ENCODE peak calls at places on chromosomes 5 and 9, in nine cellular contexts. One of them, this sample, is unnamed.

GRCh38 chr9:128862401-128862851 is 19.3 kb downstream of the KYAT1 start:
- DNase-seq in progenitor cell of endocrine pancreas: no peak
- DNase-seq in suprapubic skin: no peak
- DNase-seq in uterus: no peak
- DNase-seq in esophagus muscularis mucosa: no peak
- DNase-seq in fibroblast of mammary gland: no peak
- DNase-seq in fibroblast of lung: no peak
- DNase-seq in tibial nerve: no peak
- DNase-seq in endothelial cell: no peak
- DNase-seq in this sample: no peak

GRCh38 chr5:139104577-139105271 is 93.4 kb downstream of the SIL1 start:
- DNase-seq in progenitor cell of endocrine pancreas: no peak
- DNase-seq in suprapubic skin: no peak
- DNase-seq in uterus: peak; percentile 84
- DNase-seq in esophagus muscularis mucosa: no peak
- DNase-seq in fibroblast of mammary gland: peak; percentile 97
- DNase-seq in fibroblast of lung: peak; percentile 96
- DNase-seq in tibial nerve: peak; percentile 63
- DNase-seq in endothelial cell: no peak
- DNase-seq in this sample: peak; percentile 35

GRCh38 chr5:160434022-160434531 is 12.4 kb downstream of the PTTG1 start:
- DNase-seq in progenitor cell of endocrine pancreas: peak; percentile 40
- DNase-seq in suprapubic skin: no peak
- DNase-seq in uterus: no peak
- DNase-seq in esophagus muscularis mucosa: no peak
- DNase-seq in fibroblast of mammary gland: no peak
- DNase-seq in fibroblast of lung: peak; percentile 64
- DNase-seq in tibial nerve: no peak
- DNase-seq in endothelial cell: no peak
- DNase-seq in this sample: peak; percentile 29

GRCh38 chr5:107123014-107123413 is 547.7 kb downstream of the EFNA5 start:
- DNase-seq in progenitor cell of endocrine pancreas: no peak
- DNase-seq in suprapubic skin: no peak
- DNase-seq in uterus: no peak
- DNase-seq in esophagus muscularis mucosa: no peak
- DNase-seq in fibroblast of mammary gland: no peak
- DNase-seq in fibroblast of lung: no peak
- DNase-seq in tibial nerve: no peak
- DNase-seq in endothelial cell: no peak
- DNase-seq in this sample: no peak

GRCh38 chr5:15452030-15452429 is 48.0 kb upstream of the FBXL7 start:
- DNase-seq in progenitor cell of endocrine pancreas: no peak
- DNase-seq in suprapubic skin: no peak
- DNase-seq in uterus: no peak
- DNase-seq in esophagus muscularis mucosa: no peak
- DNase-seq in fibroblast of mammary gland: no peak
- DNase-seq in fibroblast of lung: no peak
- DNase-seq in tibial nerve: no peak
- DNase-seq in endothelial cell: no peak
- DNase-seq in this sample: no peak

GRCh38 chr9:12903316-12903715 is 128.5 kb downstream of the LURAP1L start:
- DNase-seq in progenitor cell of endocrine pancreas: no peak
- DNase-seq in suprapubic skin: no peak
- DNase-seq in uterus: no peak
- DNase-seq in esophagus muscularis mucosa: no peak
- DNase-seq in fibroblast of mammary gland: no peak
- DNase-seq in fibroblast of lung: no peak
- DNase-seq in tibial nerve: no peak
- DNase-seq in endothelial cell: no peak
- DNase-seq in this sample: no peak

GRCh38 chr9:5798581-5798980 is 34.3 kb downstream of the ERMP1 start:
- DNase-seq in progenitor cell of endocrine pancreas: no peak
- DNase-seq in suprapubic skin: no peak
- DNase-seq in uterus: no peak
- DNase-seq in esophagus muscularis mucosa: no peak
- DNase-seq in fibroblast of mammary gland: no peak
- DNase-seq in fibroblast of lung: no peak
- DNase-seq in tibial nerve: no peak
- DNase-seq in endothelial cell: no peak
- DNase-seq in this sample: no peak

GRCh38 chr9:124754289-124754688 is 16.8 kb downstream of the NR6A1 start:
- DNase-seq in progenitor cell of endocrine pancreas: no peak
- DNase-seq in suprapubic skin: no peak
- DNase-seq in uterus: no peak
- DNase-seq in esophagus muscularis mucosa: no peak
- DNase-seq in fibroblast of mammary gland: peak; percentile 38
- DNase-seq in fibroblast of lung: peak; percentile 36
- DNase-seq in tibial nerve: no peak
- DNase-seq in endothelial cell: no peak
- DNase-seq in this sample: no peak

GRCh38 chr5:102681403-102681983 is 73.6 kb upstream of the PAM start:
- DNase-seq in progenitor cell of endocrine pancreas: peak; percentile 22
- DNase-seq in suprapubic skin: no peak
- DNase-seq in uterus: peak; percentile 29
- DNase-seq in esophagus muscularis mucosa: no peak
- DNase-seq in fibroblast of mammary gland: peak; percentile 82
- DNase-seq in fibroblast of lung: peak; percentile 46
- DNase-seq in tibial nerve: peak; percentile 74
- DNase-seq in endothelial cell: peak; percentile 66
- DNase-seq in this sample: peak; percentile 32

GRCh38 chr5:152674403-152674802 is 269.3 kb upstream of the NMUR2 start:
- DNase-seq in progenitor cell of endocrine pancreas: no peak
- DNase-seq in suprapubic skin: no peak
- DNase-seq in uterus: no peak
- DNase-seq in esophagus muscularis mucosa: no peak
- DNase-seq in fibroblast of mammary gland: no peak
- DNase-seq in fibroblast of lung: no peak
- DNase-seq in tibial nerve: no peak
- DNase-seq in endothelial cell: no peak
- DNase-seq in this sample: no peak

GRCh38 chr5:137516961-137517360 is 17.8 kb upstream of the SPOCK1 start:
- DNase-seq in progenitor cell of endocrine pancreas: no peak
- DNase-seq in suprapubic skin: no peak
- DNase-seq in uterus: no peak
- DNase-seq in esophagus muscularis mucosa: peak; percentile 82
- DNase-seq in fibroblast of mammary gland: no peak
- DNase-seq in fibroblast of lung: no peak
- DNase-seq in tibial nerve: no peak
- DNase-seq in endothelial cell: no peak
- DNase-seq in this sample: no peak

GRCh38 chr5:96868603-96869371 is 7.5 kb upstream of the ERAP2 start:
- DNase-seq in progenitor cell of endocrine pancreas: no peak
- DNase-seq in suprapubic skin: no peak
- DNase-seq in uterus: no peak
- DNase-seq in esophagus muscularis mucosa: peak; percentile 66
- DNase-seq in fibroblast of mammary gland: peak; percentile 79
- DNase-seq in fibroblast of lung: peak; percentile 69
- DNase-seq in tibial nerve: peak; percentile 46
- DNase-seq in endothelial cell: peak; percentile 15
- DNase-seq in this sample: peak; percentile 55

GRCh38 chr9:115275753-115276152 is 157.8 kb upstream of the TNC start:
- DNase-seq in progenitor cell of endocrine pancreas: no peak
- DNase-seq in suprapubic skin: no peak
- DNase-seq in uterus: no peak
- DNase-seq in esophagus muscularis mucosa: no peak
- DNase-seq in fibroblast of mammary gland: no peak
- DNase-seq in fibroblast of lung: no peak
- DNase-seq in tibial nerve: no peak
- DNase-seq in endothelial cell: no peak
- DNase-seq in this sample: peak; percentile 61

GRCh38 chr9:113580041-113580953 is 116.8 kb downstream of the RGS3 start:
- DNase-seq in progenitor cell of endocrine pancreas: no peak
- DNase-seq in suprapubic skin: peak; percentile 94
- DNase-seq in uterus: no peak
- DNase-seq in esophagus muscularis mucosa: no peak
- DNase-seq in fibroblast of mammary gland: peak; percentile 85
- DNase-seq in fibroblast of lung: peak; percentile 51
- DNase-seq in tibial nerve: peak; percentile 38
- DNase-seq in endothelial cell: no peak
- DNase-seq in this sample: no peak

GRCh38 chr5:36680066-36680465 is 73.7 kb downstream of the SLC1A3 start:
- DNase-seq in progenitor cell of endocrine pancreas: no peak
- DNase-seq in suprapubic skin: no peak
- DNase-seq in uterus: no peak
- DNase-seq in esophagus muscularis mucosa: no peak
- DNase-seq in fibroblast of mammary gland: no peak
- DNase-seq in fibroblast of lung: no peak
- DNase-seq in tibial nerve: peak; percentile 71
- DNase-seq in endothelial cell: no peak
- DNase-seq in this sample: no peak

GRCh38 chr5:76791461-76791860 is 27.4 kb upstream of the F2RL1 start:
- DNase-seq in progenitor cell of endocrine pancreas: no peak
- DNase-seq in suprapubic skin: no peak
- DNase-seq in uterus: no peak
- DNase-seq in esophagus muscularis mucosa: no peak
- DNase-seq in fibroblast of mammary gland: peak; percentile 43
- DNase-seq in fibroblast of lung: peak; percentile 53
- DNase-seq in tibial nerve: no peak
- DNase-seq in endothelial cell: no peak
- DNase-seq in this sample: peak; percentile 15

GRCh38 chr9:125631391-125632085 is 75.5 kb downstream of the MAPKAP1 start:
- DNase-seq in progenitor cell of endocrine pancreas: no peak
- DNase-seq in suprapubic skin: no peak
- DNase-seq in uterus: no peak
- DNase-seq in esophagus muscularis mucosa: no peak
- DNase-seq in fibroblast of mammary gland: peak; percentile 68
- DNase-seq in fibroblast of lung: peak; percentile 60
- DNase-seq in tibial nerve: no peak
- DNase-seq in endothelial cell: peak; percentile 19
- DNase-seq in this sample: peak; percentile 65

DNA sequence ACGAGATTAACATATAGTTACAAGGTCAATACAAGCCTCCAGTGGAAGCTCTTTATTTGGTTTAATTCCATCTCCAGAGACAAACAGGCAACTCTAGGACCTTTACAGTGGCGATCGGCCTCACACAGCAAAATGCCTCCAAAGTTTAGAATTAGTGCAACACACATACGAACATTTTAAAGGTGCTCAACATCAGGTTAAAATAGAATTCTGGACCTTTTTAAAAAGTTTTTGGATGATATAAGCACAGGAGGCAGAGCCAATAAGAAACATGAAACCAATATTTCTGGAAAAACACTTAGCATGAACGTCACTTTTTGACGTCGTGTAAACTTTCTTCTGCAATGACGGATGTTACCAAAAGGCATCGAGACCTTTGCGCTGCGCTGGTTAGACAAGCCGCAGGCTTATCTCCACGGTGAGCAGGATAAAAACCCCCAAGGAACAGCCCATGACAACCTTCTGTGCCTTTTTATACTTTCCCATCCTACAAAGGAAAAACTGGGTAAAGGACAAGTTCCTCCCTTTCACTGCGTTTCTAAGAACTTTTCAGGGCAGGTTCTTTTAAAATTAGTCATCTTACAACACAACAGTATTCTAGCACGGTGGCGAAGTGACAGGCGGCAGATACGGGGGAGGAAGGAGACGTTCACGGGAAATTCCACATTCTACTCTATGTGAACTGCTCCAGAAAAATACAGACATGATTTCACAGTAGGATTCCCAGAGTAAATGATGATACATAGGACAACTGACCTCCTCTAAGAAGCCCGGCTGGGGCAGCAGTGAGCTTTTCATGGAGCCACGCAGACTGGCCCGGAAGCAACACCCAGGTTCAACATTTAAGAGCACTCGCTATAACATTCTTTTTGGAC is 52.2 kb downstream of the USP20 start:
- DNase-seq in progenitor cell of endocrine pancreas: no peak
- DNase-seq in suprapubic skin: no peak
- DNase-seq in uterus: no peak
- DNase-seq in esophagus muscularis mucosa: no peak
- DNase-seq in fibroblast of mammary gland: peak; percentile 54
- DNase-seq in fibroblast of lung: peak; percentile 80
- DNase-seq in tibial nerve: no peak
- DNase-seq in endothelial cell: no peak
- DNase-seq in this sample: no peak
- TF ChIP-seq CTCF in progenitor cell of endocrine pancreas: no peak
- TF ChIP-seq CTCF in suprapubic skin: no peak
- TF ChIP-seq CTCF in uterus: no peak
- TF ChIP-seq CTCF in esophagus muscularis mucosa: no peak
- TF ChIP-seq CTCF in fibroblast of mammary gland: peak; percentile 29
- TF ChIP-seq CTCF in fibroblast of lung: peak; percentile 10
- TF ChIP-seq CTCF in tibial nerve: no peak
- TF ChIP-seq CTCF in endothelial cell: no peak
- TF ChIP-seq CTCF in this sample: no peak

GRCh38 chr9:74872619-74873233 is 15.0 kb downstream of the TRPM6 start:
- DNase-seq in progenitor cell of endocrine pancreas: no peak
- DNase-seq in suprapubic skin: no peak
- DNase-seq in uterus: no peak
- DNase-seq in esophagus muscularis mucosa: no peak
- DNase-seq in fibroblast of mammary gland: no peak
- DNase-seq in fibroblast of lung: no peak
- DNase-seq in tibial nerve: no peak
- DNase-seq in endothelial cell: no peak
- DNase-seq in this sample: no peak
- TF ChIP-seq CTCF in progenitor cell of endocrine pancreas: no peak
- TF ChIP-seq CTCF in suprapubic skin: no peak
- TF ChIP-seq CTCF in uterus: no peak
- TF ChIP-seq CTCF in esophagus muscularis mucosa: no peak
- TF ChIP-seq CTCF in fibroblast of mammary gland: no peak
- TF ChIP-seq CTCF in fibroblast of lung: no peak
- TF ChIP-seq CTCF in tibial nerve: no peak
- TF ChIP-seq CTCF in endothelial cell: no peak
- TF ChIP-seq CTCF in this sample: no peak

GRCh38 chr9:33211695-33212393 is 28.1 kb upstream of the SPINK4 start:
- DNase-seq in progenitor cell of endocrine pancreas: no peak
- DNase-seq in suprapubic skin: peak; percentile 45
- DNase-seq in uterus: no peak
- DNase-seq in esophagus muscularis mucosa: no peak
- DNase-seq in fibroblast of mammary gland: no peak
- DNase-seq in fibroblast of lung: peak; percentile 19
- DNase-seq in tibial nerve: no peak
- DNase-seq in endothelial cell: no peak
- DNase-seq in this sample: peak; percentile 78
- TF ChIP-seq CTCF in progenitor cell of endocrine pancreas: no peak
- TF ChIP-seq CTCF in suprapubic skin: no peak
- TF ChIP-seq CTCF in uterus: no peak
- TF ChIP-seq CTCF in esophagus muscularis mucosa: no peak
- TF ChIP-seq CTCF in fibroblast of mammary gland: no peak
- TF ChIP-seq CTCF in fibroblast of lung: no peak
- TF ChIP-seq CTCF in tibial nerve: no peak
- TF ChIP-seq CTCF in endothelial cell: no peak
- TF ChIP-seq CTCF in this sample: peak; percentile 54

DNA sequence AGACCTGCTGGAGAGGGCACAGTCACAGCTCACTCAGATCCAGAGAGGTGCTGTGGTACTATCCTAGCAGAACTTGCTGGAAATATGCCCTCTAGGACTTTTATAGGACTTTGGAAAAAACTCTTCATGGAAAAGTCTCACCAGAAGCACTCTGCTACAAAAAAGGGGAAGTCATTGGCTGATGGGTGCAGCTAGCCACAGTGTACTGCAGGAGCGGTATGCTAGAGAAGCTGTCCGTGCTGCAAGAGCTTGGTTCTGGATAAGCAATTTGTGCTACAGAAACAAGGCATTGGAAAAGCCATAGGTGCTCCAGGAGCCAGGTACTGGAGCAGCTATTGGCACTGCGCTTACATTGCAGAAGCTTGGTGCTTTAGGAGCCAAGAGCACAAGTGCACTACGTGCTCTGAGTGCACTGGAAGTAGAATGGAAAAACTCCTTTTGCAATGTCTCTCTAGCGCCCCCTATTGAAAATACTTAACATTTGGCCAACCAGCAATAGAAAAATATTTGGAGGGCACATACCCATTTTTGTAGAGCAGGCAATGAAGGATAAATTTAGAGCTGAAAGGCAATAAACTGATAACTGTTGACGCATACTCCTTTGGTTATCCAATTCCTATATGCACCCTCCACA is 83.4 kb downstream of the MEGF10 start:
- DNase-seq in progenitor cell of endocrine pancreas: no peak
- DNase-seq in suprapubic skin: no peak
- DNase-seq in uterus: no peak
- DNase-seq in esophagus muscularis mucosa: no peak
- DNase-seq in fibroblast of mammary gland: no peak
- DNase-seq in fibroblast of lung: no peak
- DNase-seq in tibial nerve: no peak
- DNase-seq in endothelial cell: no peak
- DNase-seq in this sample: no peak
- TF ChIP-seq CTCF in progenitor cell of endocrine pancreas: peak; percentile 35
- TF ChIP-seq CTCF in suprapubic skin: no peak
- TF ChIP-seq CTCF in uterus: no peak
- TF ChIP-seq CTCF in esophagus muscularis mucosa: no peak
- TF ChIP-seq CTCF in fibroblast of mammary gland: peak; percentile 40
- TF ChIP-seq CTCF in fibroblast of lung: no peak
- TF ChIP-seq CTCF in tibial nerve: peak; percentile 7
- TF ChIP-seq CTCF in endothelial cell: peak; percentile 87
- TF ChIP-seq CTCF in this sample: peak; percentile 33

This sample was measured in foreskin keratinocyte.